ENCODE peak calls at places on chromosomes 1 and 21, in six cellular contexts. L is NCI-H1092, P is OCI-LY7, X is GM12865, Q is lower leg skin, W is upper lobe of left lung. G is an unnamed sample.

GRCh38 chr1:7014640-7014930 is 229.3 kb downstream of the CAMTA1 start:
- DNase-seq in Q (no peak), L (no peak), X (no peak), P (no peak), W (no peak), G (no peak)

GRCh38 chr1:200172311-200172710 is 144.8 kb downstream of the NR5A2 start:
- DNase-seq in X (no peak), L (no peak), W (no peak), P (no peak), Q (no peak), G (no peak)

GRCh38 chr1:245765241-245766000 is 610.6 kb downstream of the KIF26B start:
- DNase-seq in P (no peak), Q (no peak), W (no peak), X (no peak), L (no peak), G (no peak)

GRCh38 chr1:157852476-157852875 is 10.9 kb upstream of the CD5L start:
- DNase-seq in W (no peak), P (no peak), L (no peak), X (no peak), Q (no peak), G (no peak)

GRCh38 chr1:109438798-109439297 is 12.6 kb upstream of the PSMA5 start:
- DNase-seq in P (no peak), Q (no peak), W (no peak), L (no peak), X (peak), G (no peak)

GRCh38 chr1:218357211-218357892 is 12.2 kb downstream of the TGFB2 start:
- DNase-seq in X (no peak), W (no peak), L (no peak), P (no peak), Q (no peak), G (no peak)

GRCh38 chr1:245860681-245861552 is 646.2 kb downstream of the SMYD3 start:
- DNase-seq in Q (no peak), X (no peak), P (no peak), L (no peak), W (no peak), G (peak)

GRCh38 chr21:21003701-21004100 is 5.5 kb downstream of the NCAM2 start:
- DNase-seq in Q (no peak), P (peak), X (peak), L (peak), W (no peak), G (peak)

GRCh38 chr1:114627107-114627506 is 42.7 kb downstream of the DENND2C start:
- DNase-seq in L (no peak), W (no peak), P (no peak), X (no peak), Q (no peak), G (no peak)

GRCh38 chr1:117638759-117639158 is 32.9 kb downstream of the TENT5C start:
- DNase-seq in W (no peak), Q (no peak), X (no peak), P (peak), L (no peak), G (no peak)

GRCh38 chr21:44353200-44353970 is at the start of gene TRPM2:
- DNase-seq in L (no peak), W (peak), Q (no peak), P (peak), X (peak), G (peak)

GRCh38 chr1:74830736-74831135 is 97.8 kb downstream of the TYW3 start:
- DNase-seq in Q (no peak), W (no peak), P (no peak), L (no peak), X (no peak), G (no peak)